ENCODE peak calls at places on chromosome 11, in eight cellular contexts. Z is bronchial epithelial cell; R is naive thymus-derived CD8-positive, alpha-beta T cell; J is LoVo; K is HTR-8/SVneo; I is M059J; P is stimulated activated CD4-positive, alpha-beta T cell treated with anti-CD3 and anti-CD28 coated beads, Interleukin-2, amount 100 ng/mL, for 48 hours; D is lung. U is an unnamed sample.

GRCh38 chr11:132549001-132549400 is 983.3 kb downstream of the OPCML start:
- DNase-seq in I (peak), J (no peak), K (no peak), Z (no peak), R (no peak), P (no peak), D (no peak), U (no peak)

GRCh38 chr11:10496296-10496936 is 41.4 kb downstream of the AMPD3 start:
- DNase-seq in D (peak), R (no peak), Z (no peak), K (no peak), J (no peak), I (no peak), P (no peak), U (no peak)

GRCh38 chr11:120526241-120526640 is 14.7 kb downstream of the GRIK4 start:
- DNase-seq in D (no peak), R (no peak), J (no peak), P (no peak), Z (no peak), K (no peak), I (no peak), U (no peak)

GRCh38 chr11:101442171-101442570 is 141.6 kb downstream of the TRPC6 start:
- DNase-seq in J (no peak), D (no peak), P (no peak), K (peak), R (no peak), I (peak), Z (no peak), U (no peak)

GRCh38 chr11:2178906-2179494 is 7.4 kb upstream of the TH start:
- DNase-seq in R (no peak), P (no peak), J (no peak), Z (peak), I (peak), D (no peak), K (peak), U (no peak)

GRCh38 chr11:78715639-78716311 is 141.1 kb upstream of the NARS2 start:
- DNase-seq in J (peak), D (peak), I (peak), K (peak), P (peak), R (no peak), Z (peak), U (peak)

GRCh38 chr11:130121430-130121978 is 38.1 kb upstream of the ST14 start:
- DNase-seq in Z (peak), R (no peak), J (no peak), P (no peak), K (no peak), I (peak), D (no peak), U (no peak)

GRCh38 chr11:119831011-119831410 is 102.0 kb upstream of the NECTIN1 start:
- DNase-seq in J (no peak), Z (no peak), R (no peak), P (no peak), I (no peak), K (no peak), D (no peak), U (no peak)

GRCh38 chr11:94938399-94939055 is 34.8 kb downstream of the CWC15 start:
- DNase-seq in Z (no peak), P (no peak), I (peak), D (no peak), K (no peak), J (no peak), R (no peak), U (no peak)

GRCh38 chr11:73210916-73211667 is 7.0 kb upstream of the P2RY2 start:
- DNase-seq in J (no peak), I (no peak), Z (no peak), R (no peak), P (no peak), D (no peak), K (no peak), U (no peak)

GRCh38 chr11:33045551-33046255 is 6.3 kb downstream of the TCP11L1 start:
- DNase-seq in D (no peak), Z (peak), I (peak), K (no peak), R (no peak), J (peak), P (no peak), U (no peak)

GRCh38 chr11:4704790-4705334 is 278 bp downstream of the MMP26 start:
- DNase-seq in I (no peak), K (no peak), J (no peak), P (no peak), R (no peak), D (no peak), Z (no peak), U (no peak)

GRCh38 chr11:108880510-108880909 is 215.6 kb downstream of the DDX10 start:
- DNase-seq in I (no peak), R (no peak), D (no peak), P (no peak), Z (no peak), K (no peak), J (no peak), U (no peak)

GRCh38 chr11:66100272-66101037 is 30.4 kb downstream of the PACS1 start:
- DNase-seq in R (peak), Z (peak), D (peak), J (no peak), I (peak), K (no peak), P (peak), U (no peak)

GRCh38 chr11:44243086-44243485 is 66.9 kb downstream of the ALX4 start:
- DNase-seq in R (no peak), P (no peak), I (no peak), Z (no peak), K (no peak), J (no peak), D (no peak), U (peak)

GRCh38 chr11:112718483-112718882 is 242.7 kb upstream of the NCAM1 start:
- DNase-seq in Z (no peak), I (no peak), R (no peak), D (no peak), P (no peak), J (no peak), K (no peak), U (no peak)

GRCh38 chr11:95152878-95153856 is 63.5 kb downstream of the ENDOD1 start:
- DNase-seq in Z (no peak), I (no peak), J (no peak), R (no peak), D (no peak), K (no peak), P (no peak), U (no peak)

GRCh38 chr11:64036081-64037026 is 623 bp downstream of the FLRT1 start:
- DNase-seq in J (no peak), K (no peak), Z (no peak), P (no peak), I (peak), R (no peak), D (no peak), U (no peak)

U was measured in neuronal stem cell.